ENCODE peak calls at places on chromosomes 3 and 15, in eight cellular contexts. C is NCI-H1694 treated with DMSO at 0.1 percent for 48 hours; V is endodermal cell; D is GM13976; B is activated effector memory CD4-positive, alpha-beta T cell treated with Interleukin-2 at 50 U/mL for 16 hours; L is NCI-H510A treated with DMSO at 0.1 percent for 48 hours; G is body of pancreas; A is AG04450. N is an unnamed sample.

GRCh38 chr3:126612464-126613205 is 42.3 kb downstream of the TXNRD3 start:
- DNase-seq in C (no peak), V (no peak), D (no peak), B (no peak), L (no peak), G (no peak), A (no peak), N (no peak)

GRCh38 chr3:170780955-170781354 is 89.0 kb downstream of the RPL22L1 start:
- DNase-seq in C (no peak), V (no peak), D (no peak), B (no peak), L (no peak), G (no peak), A (no peak), N (no peak)

GRCh38 chr3:198107840-198108734 is 148.1 kb downstream of the LMLN start:
- DNase-seq in C (no peak), V (no peak), D (no peak), B (no peak), L (no peak), G (no peak), A (peak; percentile 3), N (no peak)

GRCh38 chr3:23900744-23901143 is 16.0 kb downstream of the NKIRAS1 start:
- DNase-seq in C (no peak), V (no peak), D (no peak), B (no peak), L (no peak), G (no peak), A (no peak), N (no peak)

GRCh38 chr3:184685646-184686045 is 26.2 kb downstream of the MAGEF1 start:
- DNase-seq in C (no peak), V (peak; percentile 82), D (no peak), B (no peak), L (no peak), G (no peak), A (no peak), N (no peak)

GRCh38 chr3:171953300-171954022 is 85.9 kb upstream of the FNDC3B start:
- DNase-seq in C (no peak), V (no peak), D (no peak), B (no peak), L (no peak), G (no peak), A (no peak), N (no peak)

GRCh38 chr15:31372635-31373091 is 46.0 kb downstream of the KLF13 start:
- DNase-seq in C (no peak), V (peak; percentile 80), D (no peak), B (no peak), L (no peak), G (peak; percentile 67), A (peak; percentile 34), N (no peak)

GRCh38 chr3:170961616-170962400 is 53.4 kb upstream of the EIF5A2 start:
- DNase-seq in C (peak; percentile 34), V (no peak), D (no peak), B (no peak), L (peak; percentile 73), G (no peak), A (peak; percentile 10), N (peak; percentile 62)

GRCh38 chr15:68818671-68819450 is 1.8 kb downstream of the ANP32A start:
- DNase-seq in C (peak; percentile 27), V (peak; percentile 87), D (peak; percentile 56), B (peak; percentile 18), L (no peak), G (peak; percentile 43), A (no peak), N (no peak)

GRCh38 chr15:56199038-56199437 is 44.6 kb downstream of the RFX7 start:
- DNase-seq in C (no peak), V (no peak), D (peak; percentile 11), B (no peak), L (no peak), G (no peak), A (no peak), N (no peak)

GRCh38 chr3:65334045-65334665 is 646.4 kb upstream of the ADAMTS9 start:
- DNase-seq in C (no peak), V (peak; percentile 66), D (no peak), B (no peak), L (no peak), G (no peak), A (no peak), N (no peak)

GRCh38 chr15:74847462-74847861 is 4.5 kb upstream of the ULK3 start:
- DNase-seq in C (no peak), V (no peak), D (no peak), B (no peak), L (no peak), G (no peak), A (no peak), N (no peak)

N was measured in dorsolateral prefrontal cortex.